ENCODE peak calls at places on chromosomes 12 and 14, in four cellular contexts. B is GM12891, T is GM12878, E is K562. R is an unnamed sample.
A peak's percentile ranks its signal among the peaks of the same experiment; 100 is the strongest.

GRCh38 chr12:95282266-95282665 is 64.7 kb downstream of the VEZT start:
- DNase-seq in B (no peak), T (no peak), E (no peak), R (no peak)

GRCh38 chr12:88753074-88753473 is 172.8 kb upstream of the KITLG start:
- DNase-seq in B (no peak), T (no peak), E (no peak), R (no peak)

GRCh38 chr12:112979281-112979680 is 962 bp downstream of the OAS2 start:
- DNase-seq in B (no peak), T (peak; percentile 38), E (no peak), R (no peak)

GRCh38 chr12:87363497-87364084 is 665.6 kb downstream of the C12orf50 start:
- DNase-seq in B (no peak), T (no peak), E (no peak), R (no peak)

GRCh38 chr12:110317921-110318320 is 36.9 kb downstream of the ATP2A2 start:
- DNase-seq in B (no peak), T (no peak), E (no peak), R (no peak)

GRCh38 chr14:80940146-80940545 is 1.4 kb downstream of the CEP128 start:
- DNase-seq in B (no peak), T (no peak), E (no peak), R (no peak)

GRCh38 chr14:65299837-65300236 is 112.7 kb upstream of the FUT8 start:
- DNase-seq in B (no peak), T (no peak), E (peak; percentile 12), R (no peak)

GRCh38 chr12:20183563-20183962 is 184.8 kb upstream of the PDE3A start:
- DNase-seq in B (no peak), T (no peak), E (no peak), R (no peak)

GRCh38 chr12:105100207-105100985 is 7.1 kb upstream of the WASHC4 start:
- DNase-seq in B (no peak), T (no peak), E (no peak), R (no peak)

GRCh38 chr12:24778486-24779304 is 170.2 kb downstream of the BCAT1 start:
- DNase-seq in B (no peak), T (peak; percentile 8), E (peak; percentile 63), R (no peak)

GRCh38 chr12:32671930-32672785 is 6.9 kb upstream of the DNM1L start:
- DNase-seq in B (no peak), T (no peak), E (peak; percentile 43), R (peak; percentile 62)

GRCh38 chr12:129312048-129312447 is 458.8 kb downstream of the GLT1D1 start:
- DNase-seq in B (no peak), T (no peak), E (no peak), R (no peak)

GRCh38 chr14:93219103-93219726 is 12.2 kb downstream of the UBR7 start:
- DNase-seq in B (no peak), T (no peak), E (no peak), R (no peak)

DNA sequence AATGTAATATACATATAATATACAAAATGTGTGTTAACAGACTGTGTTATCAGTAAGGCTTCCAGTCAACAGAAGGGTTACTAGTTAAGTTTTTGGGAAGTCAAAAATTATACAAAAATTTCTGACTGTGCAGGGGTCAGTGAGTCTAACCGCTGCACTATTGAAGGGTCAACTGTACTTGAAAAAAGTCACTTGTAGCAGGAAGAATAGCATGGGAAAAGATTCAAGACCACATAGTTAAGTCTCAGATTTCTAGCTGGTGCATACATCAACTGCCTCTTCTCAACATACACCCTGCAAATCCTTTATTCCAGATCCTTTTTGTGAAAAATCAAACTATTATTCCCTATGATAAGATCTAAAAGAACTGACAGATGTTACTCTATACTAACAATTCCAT is 5.9 kb downstream of the EPS8 start:
- DNase-seq in B (no peak), T (no peak), E (no peak), R (no peak)
- TF ChIP-seq SPI1 in B (no peak), T (no peak), E (no peak), R (no peak)

GRCh38 chr12:131142891-131143637 is 189.4 kb downstream of the ADGRD1 start:
- DNase-seq in B (no peak), T (no peak), E (no peak), R (no peak)
- TF ChIP-seq SPI1 in B (no peak), T (no peak), E (no peak), R (no peak)

GRCh38 chr14:104422301-104423223 is 157.0 kb upstream of the C14orf180 start:
- DNase-seq in B (no peak), T (no peak), E (no peak), R (no peak)
- TF ChIP-seq SPI1 in B (no peak), T (no peak), E (no peak), R (no peak)

GRCh38 chr14:103400537-103400936 is 15.3 kb downstream of the MARK3 start:
- DNase-seq in B (no peak), T (no peak), E (no peak), R (no peak)

GRCh38 chr14:103402700-103403099 is 17.5 kb downstream of the MARK3 start:
- DNase-seq in B (no peak), T (no peak), E (no peak), R (no peak)

GRCh38 chr14:103398427-103399195 is 13.4 kb downstream of the MARK3 start:
- DNase-seq in B (no peak), T (no peak), E (no peak), R (peak; percentile 26)

GRCh38 chr14:103404032-103404918 is 19.1 kb downstream of the MARK3 start:
- DNase-seq in B (no peak), T (no peak), E (no peak), R (peak; percentile 65)

DNA sequence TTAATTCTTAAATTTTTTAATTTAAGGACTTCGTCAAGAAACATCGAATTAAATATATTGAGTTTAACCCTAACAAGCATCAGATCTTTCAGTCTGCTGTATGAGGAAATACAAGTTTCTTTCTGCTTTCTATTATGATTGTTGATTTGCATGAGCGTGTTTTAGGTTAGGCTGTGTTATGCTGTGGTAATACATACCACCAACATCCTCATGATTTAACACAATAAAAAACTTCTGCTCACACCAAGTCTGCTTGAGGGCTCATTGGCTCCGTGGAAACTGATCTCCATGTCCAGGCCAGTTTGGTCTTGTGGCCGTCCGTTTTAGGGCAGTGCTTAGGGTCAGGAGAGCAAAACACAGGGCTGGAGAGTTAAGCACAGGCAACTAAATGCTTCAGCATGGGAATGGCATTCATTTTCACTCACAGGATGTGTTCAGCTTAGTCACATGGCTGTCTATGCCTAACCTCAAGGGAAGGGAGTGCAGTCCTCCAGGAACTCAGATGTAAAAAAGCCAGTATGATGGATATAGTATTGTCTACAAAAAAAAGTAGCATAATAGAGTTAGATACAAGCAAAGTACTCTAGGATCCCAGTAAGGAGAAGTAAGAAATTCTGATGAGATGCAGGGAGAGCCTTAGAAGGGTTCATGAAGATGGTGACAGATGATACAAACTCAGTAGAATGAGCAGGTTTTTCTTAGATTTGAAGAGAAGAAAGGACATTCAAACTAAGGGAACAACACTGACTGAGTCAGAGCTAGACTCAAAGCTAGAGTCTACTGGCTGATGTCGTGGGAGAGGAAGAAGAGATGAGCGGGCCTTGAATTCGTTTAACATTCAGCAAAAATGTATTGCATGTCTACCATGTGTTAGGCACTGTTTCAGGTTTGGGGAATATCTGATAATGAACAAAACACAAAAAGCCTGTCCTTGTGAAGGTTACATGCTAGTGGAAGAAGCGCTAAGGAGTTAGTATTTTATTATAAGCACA is 16.3 kb downstream of the MARK3 start:
- DNase-seq in B (no peak), T (no peak), E (no peak), R (no peak)
- TF ChIP-seq SPI1 in B (no peak), T (no peak), E (no peak), R (no peak)

DNA sequence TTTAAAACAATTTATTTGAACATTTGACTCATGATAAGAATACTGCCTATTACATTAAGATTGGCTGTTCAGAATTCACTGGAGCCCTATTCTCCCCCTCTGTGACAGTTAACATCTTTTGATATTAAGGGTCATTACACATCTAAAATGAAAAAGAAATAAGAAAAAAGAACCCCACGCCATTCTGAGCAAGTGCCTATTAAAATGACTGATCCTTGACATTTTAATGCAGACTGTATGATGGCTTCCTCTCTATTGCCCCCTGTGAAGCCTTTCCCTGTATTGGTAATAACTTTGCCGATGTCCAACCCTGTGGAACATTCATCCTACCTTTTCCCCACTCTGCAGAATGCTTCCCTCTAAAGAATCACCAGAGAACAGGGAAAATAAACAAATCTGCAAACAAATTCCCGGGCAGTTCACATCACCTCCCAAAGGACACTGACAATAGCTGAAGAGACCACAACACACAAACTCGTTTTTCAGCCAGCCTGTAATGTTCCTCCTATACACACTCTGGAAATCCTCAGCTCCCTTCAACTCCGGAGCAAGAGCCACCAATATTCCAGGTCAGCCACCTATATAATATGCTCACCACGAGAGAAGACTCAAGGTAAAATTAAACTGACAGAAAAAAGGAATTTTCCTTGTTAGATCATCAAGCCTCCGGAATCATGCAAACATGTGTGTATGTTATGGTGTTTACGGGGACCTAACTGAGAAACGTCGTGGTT is 2.1 kb downstream of the NIN start:
- DNase-seq in B (no peak), T (no peak), E (no peak), R (no peak)
- TF ChIP-seq SPI1 in B (no peak), T (peak; percentile 7), E (no peak), R (no peak)

GRCh38 chr14:61116369-61116768 is 135.3 kb downstream of the SLC38A6 start:
- DNase-seq in B (no peak), T (no peak), E (no peak), R (no peak)
- TF ChIP-seq SPI1 in B (no peak), T (no peak), E (no peak), R (no peak)

DNA sequence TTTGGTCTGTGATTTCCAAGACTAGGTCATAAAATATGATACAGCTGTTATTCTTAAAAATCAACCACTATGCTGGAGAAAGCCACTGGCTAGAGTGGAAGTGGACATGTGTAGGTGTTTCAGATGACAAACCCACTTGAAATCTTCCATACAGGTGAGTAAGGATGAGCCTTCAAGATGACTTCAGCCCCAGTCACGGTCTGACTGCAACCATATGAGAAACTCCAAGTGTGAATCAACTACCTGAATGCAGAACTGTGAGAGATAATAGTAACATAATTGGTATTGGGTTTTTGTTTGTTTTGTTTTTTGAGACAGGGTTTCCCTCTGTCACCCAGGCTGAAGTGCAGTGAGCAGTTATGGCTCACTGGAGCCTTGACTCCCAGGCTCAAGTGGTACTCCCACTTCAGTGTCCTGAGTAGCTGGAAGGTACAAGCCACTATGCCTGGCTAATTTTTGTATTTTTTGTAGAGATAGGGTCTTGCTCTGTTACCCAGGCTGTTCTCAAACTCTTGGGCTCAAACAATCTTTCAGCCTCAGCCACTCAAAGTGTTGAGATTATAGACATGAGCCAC is 273.3 kb upstream of the LRIG3 start:
- DNase-seq in B (no peak), T (no peak), E (no peak), R (no peak)
- TF ChIP-seq SPI1 in B (no peak), T (no peak), E (no peak), R (no peak)

GRCh38 chr12:91937033-91937432 is 208.6 kb downstream of the BTG1 start:
- DNase-seq in B (no peak), T (no peak), E (no peak), R (no peak)

GRCh38 chr12:91944637-91945036 is 201.0 kb downstream of the BTG1 start:
- DNase-seq in B (no peak), T (no peak), E (no peak), R (no peak)

GRCh38 chr12:91940826-91941225 is 204.8 kb downstream of the BTG1 start:
- DNase-seq in B (no peak), T (no peak), E (no peak), R (no peak)

GRCh38 chr12:91935299-91935698 is 210.3 kb downstream of the BTG1 start:
- DNase-seq in B (no peak), T (no peak), E (no peak), R (peak; percentile 18)

GRCh38 chr12:91940322-91940721 is 205.3 kb downstream of the BTG1 start:
- DNase-seq in B (no peak), T (no peak), E (no peak), R (no peak)
- TF ChIP-seq SPI1 in B (no peak), T (no peak), E (no peak), R (no peak)

GRCh38 chr12:52546126-52546525 is 6.8 kb downstream of the KRT71 start:
- DNase-seq in B (no peak), T (no peak), E (peak; percentile 32), R (no peak)
- TF ChIP-seq SPI1 in B (no peak), T (no peak), E (no peak), R (no peak)